ENCODE peak calls at places on chromosomes 13 and 19, in eight cellular contexts. One of them, this sample, is unnamed.
A peak's percentile ranks its signal among the peaks of the same experiment; 100 is the strongest.

GRCh38 chr13:60679928-60680693 is 283.1 kb downstream of the TDRD3 start:
- DNase-seq in thoracic aorta: no peak
- DNase-seq in right atrium auricular region: no peak
- DNase-seq in SJCRH30: no peak
- DNase-seq in ovary: no peak
- DNase-seq in naive thymus-derived CD4-positive, alpha-beta T cell: no peak
- DNase-seq in IMR-90: no peak
- DNase-seq in Peyer's patch: no peak
- DNase-seq in this sample: peak; percentile 75

GRCh38 chr19:610801-611505 is 21.3 kb downstream of the HCN2 start:
- DNase-seq in thoracic aorta: no peak
- DNase-seq in right atrium auricular region: no peak
- DNase-seq in SJCRH30: peak; percentile 90
- DNase-seq in ovary: peak; percentile 86
- DNase-seq in naive thymus-derived CD4-positive, alpha-beta T cell: peak; percentile 55
- DNase-seq in IMR-90: peak; percentile 76
- DNase-seq in Peyer's patch: no peak
- DNase-seq in this sample: peak; percentile 98

GRCh38 chr19:5943623-5944022 is 29.6 kb downstream of the CAPS start:
- DNase-seq in thoracic aorta: no peak
- DNase-seq in right atrium auricular region: no peak
- DNase-seq in SJCRH30: peak; percentile 23
- DNase-seq in ovary: no peak
- DNase-seq in naive thymus-derived CD4-positive, alpha-beta T cell: no peak
- DNase-seq in IMR-90: peak; percentile 82
- DNase-seq in Peyer's patch: no peak
- DNase-seq in this sample: no peak

GRCh38 chr19:55432355-55432959 is 10.6 kb downstream of the SHISA7 start:
- DNase-seq in thoracic aorta: no peak
- DNase-seq in right atrium auricular region: no peak
- DNase-seq in SJCRH30: no peak
- DNase-seq in ovary: no peak
- DNase-seq in naive thymus-derived CD4-positive, alpha-beta T cell: no peak
- DNase-seq in IMR-90: no peak
- DNase-seq in Peyer's patch: no peak
- DNase-seq in this sample: no peak

GRCh38 chr19:19229701-19230100 is 17.9 kb downstream of the NCAN start:
- DNase-seq in thoracic aorta: no peak
- DNase-seq in right atrium auricular region: no peak
- DNase-seq in SJCRH30: no peak
- DNase-seq in ovary: no peak
- DNase-seq in naive thymus-derived CD4-positive, alpha-beta T cell: no peak
- DNase-seq in IMR-90: no peak
- DNase-seq in Peyer's patch: no peak
- DNase-seq in this sample: no peak

GRCh38 chr13:23778879-23779278 is 110.3 kb downstream of the MIPEP start:
- DNase-seq in thoracic aorta: no peak
- DNase-seq in right atrium auricular region: no peak
- DNase-seq in SJCRH30: no peak
- DNase-seq in ovary: no peak
- DNase-seq in naive thymus-derived CD4-positive, alpha-beta T cell: no peak
- DNase-seq in IMR-90: peak; percentile 63
- DNase-seq in Peyer's patch: no peak
- DNase-seq in this sample: no peak

GRCh38 chr19:44738603-44739585 is 9.6 kb upstream of the BCL3 start:
- DNase-seq in thoracic aorta: no peak
- DNase-seq in right atrium auricular region: no peak
- DNase-seq in SJCRH30: no peak
- DNase-seq in ovary: no peak
- DNase-seq in naive thymus-derived CD4-positive, alpha-beta T cell: no peak
- DNase-seq in IMR-90: no peak
- DNase-seq in Peyer's patch: peak; percentile 67
- DNase-seq in this sample: no peak

GRCh38 chr13:35857769-35858168 is 273.4 kb downstream of the DCLK1 start:
- DNase-seq in thoracic aorta: no peak
- DNase-seq in right atrium auricular region: no peak
- DNase-seq in SJCRH30: no peak
- DNase-seq in ovary: no peak
- DNase-seq in naive thymus-derived CD4-positive, alpha-beta T cell: no peak
- DNase-seq in IMR-90: peak; percentile 32
- DNase-seq in Peyer's patch: no peak
- DNase-seq in this sample: no peak

GRCh38 chr13:87498681-87499080 is 172.5 kb upstream of the SLITRK5 start:
- DNase-seq in thoracic aorta: no peak
- DNase-seq in right atrium auricular region: no peak
- DNase-seq in SJCRH30: peak; percentile 24
- DNase-seq in ovary: no peak
- DNase-seq in naive thymus-derived CD4-positive, alpha-beta T cell: no peak
- DNase-seq in IMR-90: peak; percentile 0
- DNase-seq in Peyer's patch: no peak
- DNase-seq in this sample: peak; percentile 45

GRCh38 chr13:97030705-97031452 is 36.6 kb upstream of the OXGR1 start:
- DNase-seq in thoracic aorta: no peak
- DNase-seq in right atrium auricular region: no peak
- DNase-seq in SJCRH30: peak; percentile 16
- DNase-seq in ovary: no peak
- DNase-seq in naive thymus-derived CD4-positive, alpha-beta T cell: no peak
- DNase-seq in IMR-90: peak; percentile 61
- DNase-seq in Peyer's patch: no peak
- DNase-seq in this sample: peak; percentile 56

GRCh38 chr19:58554494-58555368 is at the start of gene CHMP2A:
- DNase-seq in thoracic aorta: peak; percentile 93
- DNase-seq in right atrium auricular region: peak; percentile 99
- DNase-seq in SJCRH30: peak; percentile 97
- DNase-seq in ovary: peak; percentile 99
- DNase-seq in naive thymus-derived CD4-positive, alpha-beta T cell: peak; percentile 94
- DNase-seq in IMR-90: peak; percentile 95
- DNase-seq in Peyer's patch: peak; percentile 99
- DNase-seq in this sample: peak; percentile 98

GRCh38 chr19:46787040-46787330 is 1.4 kb downstream of the SLC1A5 start:
- DNase-seq in thoracic aorta: no peak
- DNase-seq in right atrium auricular region: no peak
- DNase-seq in SJCRH30: no peak
- DNase-seq in ovary: no peak
- DNase-seq in naive thymus-derived CD4-positive, alpha-beta T cell: no peak
- DNase-seq in IMR-90: no peak
- DNase-seq in Peyer's patch: no peak
- DNase-seq in this sample: no peak

GRCh38 chr19:2411709-2412108 is 15.7 kb downstream of the TIMM13 start:
- DNase-seq in thoracic aorta: no peak
- DNase-seq in right atrium auricular region: no peak
- DNase-seq in SJCRH30: no peak
- DNase-seq in ovary: no peak
- DNase-seq in naive thymus-derived CD4-positive, alpha-beta T cell: no peak
- DNase-seq in IMR-90: no peak
- DNase-seq in Peyer's patch: no peak
- DNase-seq in this sample: no peak

GRCh38 chr13:105956891-105957290 is 578.6 kb downstream of the EFNB2 start:
- DNase-seq in thoracic aorta: no peak
- DNase-seq in right atrium auricular region: no peak
- DNase-seq in SJCRH30: no peak
- DNase-seq in ovary: no peak
- DNase-seq in naive thymus-derived CD4-positive, alpha-beta T cell: no peak
- DNase-seq in IMR-90: no peak
- DNase-seq in Peyer's patch: no peak
- DNase-seq in this sample: no peak

GRCh38 chr19:47239610-47240296 is 8.8 kb upstream of the BBC3 start:
- DNase-seq in thoracic aorta: no peak
- DNase-seq in right atrium auricular region: no peak
- DNase-seq in SJCRH30: peak; percentile 27
- DNase-seq in ovary: no peak
- DNase-seq in naive thymus-derived CD4-positive, alpha-beta T cell: peak; percentile 53
- DNase-seq in IMR-90: peak; percentile 47
- DNase-seq in Peyer's patch: peak; percentile 55
- DNase-seq in this sample: peak; percentile 71

GRCh38 chr13:98447881-98448641 is 128.8 kb downstream of the STK24 start:
- DNase-seq in thoracic aorta: no peak
- DNase-seq in right atrium auricular region: no peak
- DNase-seq in SJCRH30: no peak
- DNase-seq in ovary: no peak
- DNase-seq in naive thymus-derived CD4-positive, alpha-beta T cell: no peak
- DNase-seq in IMR-90: no peak
- DNase-seq in Peyer's patch: no peak
- DNase-seq in this sample: peak; percentile 63

GRCh38 chr13:50275392-50276063 is 260.3 kb downstream of the KCNRG start:
- DNase-seq in thoracic aorta: no peak
- DNase-seq in right atrium auricular region: no peak
- DNase-seq in SJCRH30: no peak
- DNase-seq in ovary: no peak
- DNase-seq in naive thymus-derived CD4-positive, alpha-beta T cell: no peak
- DNase-seq in IMR-90: no peak
- DNase-seq in Peyer's patch: no peak
- DNase-seq in this sample: no peak

DNA sequence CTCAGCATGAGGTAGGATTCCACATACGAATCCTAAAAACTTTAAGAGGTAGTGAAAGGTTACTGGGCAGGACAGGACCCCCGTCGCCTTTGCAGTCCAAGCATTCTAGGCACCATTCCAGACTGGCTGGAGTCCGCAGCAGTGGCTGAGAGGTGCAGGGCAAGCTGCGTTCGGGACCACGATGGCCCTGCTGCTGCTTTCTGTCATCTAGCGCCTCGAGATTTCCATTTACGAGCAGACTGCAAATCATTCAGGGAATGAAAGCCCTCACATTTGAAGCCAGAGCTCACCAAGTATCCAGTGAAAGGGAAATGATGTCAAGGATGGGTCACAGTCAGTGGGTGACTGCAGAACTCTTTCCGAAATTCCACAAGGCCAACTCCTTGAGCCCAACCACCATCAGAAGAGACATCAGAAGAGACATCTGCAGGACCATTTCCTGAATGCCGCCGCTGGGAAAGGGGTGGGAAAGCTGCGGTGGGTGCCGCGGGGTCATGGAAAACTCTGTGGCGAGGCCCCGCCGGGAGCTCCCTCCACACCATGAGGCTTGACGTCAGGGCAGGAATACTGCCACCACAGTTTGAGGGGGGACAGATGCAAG is 88.3 kb downstream of the COL4A1 start:
- DNase-seq in thoracic aorta: no peak
- DNase-seq in right atrium auricular region: no peak
- DNase-seq in SJCRH30: no peak
- DNase-seq in ovary: no peak
- DNase-seq in naive thymus-derived CD4-positive, alpha-beta T cell: no peak
- DNase-seq in IMR-90: no peak
- DNase-seq in Peyer's patch: no peak
- DNase-seq in this sample: no peak
- H3K27ac ChIP-seq in thoracic aorta: peak overlapping the region; percentile 84
- H3K27ac ChIP-seq in right atrium auricular region: peak overlapping the region; percentile 80
- H3K27ac ChIP-seq in SJCRH30: no peak overlapping the region
- H3K27ac ChIP-seq in ovary: no peak overlapping the region
- H3K27ac ChIP-seq in naive thymus-derived CD4-positive, alpha-beta T cell: no peak overlapping the region
- H3K27ac ChIP-seq in IMR-90: no peak overlapping the region
- H3K27ac ChIP-seq in Peyer's patch: peak overlapping the region; percentile 28
- H3K27ac ChIP-seq in this sample: peak overlapping the region; percentile 31

GRCh38 chr19:38543286-38543806 is 74.4 kb downstream of the MAP4K1 start:
- DNase-seq in thoracic aorta: no peak
- DNase-seq in right atrium auricular region: no peak
- DNase-seq in SJCRH30: no peak
- DNase-seq in ovary: no peak
- DNase-seq in naive thymus-derived CD4-positive, alpha-beta T cell: no peak
- DNase-seq in IMR-90: no peak
- DNase-seq in Peyer's patch: no peak
- DNase-seq in this sample: no peak
- H3K27ac ChIP-seq in thoracic aorta: no peak overlapping the region
- H3K27ac ChIP-seq in right atrium auricular region: no peak overlapping the region
- H3K27ac ChIP-seq in SJCRH30: no peak overlapping the region
- H3K27ac ChIP-seq in ovary: no peak overlapping the region
- H3K27ac ChIP-seq in naive thymus-derived CD4-positive, alpha-beta T cell: no peak overlapping the region
- H3K27ac ChIP-seq in IMR-90: no peak overlapping the region
- H3K27ac ChIP-seq in Peyer's patch: no peak overlapping the region
- H3K27ac ChIP-seq in this sample: no peak overlapping the region

GRCh38 chr19:30689474-30689873 is 317.3 kb downstream of the ZNF536 start:
- DNase-seq in thoracic aorta: no peak
- DNase-seq in right atrium auricular region: no peak
- DNase-seq in SJCRH30: no peak
- DNase-seq in ovary: no peak
- DNase-seq in naive thymus-derived CD4-positive, alpha-beta T cell: no peak
- DNase-seq in IMR-90: no peak
- DNase-seq in Peyer's patch: no peak
- DNase-seq in this sample: no peak
- H3K27ac ChIP-seq in thoracic aorta: no peak overlapping the region
- H3K27ac ChIP-seq in right atrium auricular region: no peak overlapping the region
- H3K27ac ChIP-seq in SJCRH30: no peak overlapping the region
- H3K27ac ChIP-seq in ovary: no peak overlapping the region
- H3K27ac ChIP-seq in naive thymus-derived CD4-positive, alpha-beta T cell: no peak overlapping the region
- H3K27ac ChIP-seq in IMR-90: no peak overlapping the region
- H3K27ac ChIP-seq in Peyer's patch: no peak overlapping the region
- H3K27ac ChIP-seq in this sample: peak overlapping the region; percentile 41

GRCh38 chr13:110450016-110450900 is 111.3 kb downstream of the RAB20 start:
- DNase-seq in thoracic aorta: no peak
- DNase-seq in right atrium auricular region: no peak
- DNase-seq in SJCRH30: no peak
- DNase-seq in ovary: no peak
- DNase-seq in naive thymus-derived CD4-positive, alpha-beta T cell: no peak
- DNase-seq in IMR-90: no peak
- DNase-seq in Peyer's patch: no peak
- DNase-seq in this sample: no peak

GRCh38 chr13:110449225-110450015 is 112.1 kb downstream of the RAB20 start:
- DNase-seq in thoracic aorta: no peak
- DNase-seq in right atrium auricular region: no peak
- DNase-seq in SJCRH30: no peak
- DNase-seq in ovary: no peak
- DNase-seq in naive thymus-derived CD4-positive, alpha-beta T cell: no peak
- DNase-seq in IMR-90: no peak
- DNase-seq in Peyer's patch: no peak
- DNase-seq in this sample: no peak

GRCh38 chr13:110448230-110448629 is 113.3 kb downstream of the RAB20 start:
- DNase-seq in thoracic aorta: no peak
- DNase-seq in right atrium auricular region: no peak
- DNase-seq in SJCRH30: no peak
- DNase-seq in ovary: no peak
- DNase-seq in naive thymus-derived CD4-positive, alpha-beta T cell: no peak
- DNase-seq in IMR-90: peak; percentile 86
- DNase-seq in Peyer's patch: no peak
- DNase-seq in this sample: no peak

GRCh38 chr13:110447801-110448200 is 113.7 kb downstream of the RAB20 start:
- DNase-seq in thoracic aorta: no peak
- DNase-seq in right atrium auricular region: no peak
- DNase-seq in SJCRH30: no peak
- DNase-seq in ovary: no peak
- DNase-seq in naive thymus-derived CD4-positive, alpha-beta T cell: no peak
- DNase-seq in IMR-90: no peak
- DNase-seq in Peyer's patch: no peak
- DNase-seq in this sample: no peak

DNA sequence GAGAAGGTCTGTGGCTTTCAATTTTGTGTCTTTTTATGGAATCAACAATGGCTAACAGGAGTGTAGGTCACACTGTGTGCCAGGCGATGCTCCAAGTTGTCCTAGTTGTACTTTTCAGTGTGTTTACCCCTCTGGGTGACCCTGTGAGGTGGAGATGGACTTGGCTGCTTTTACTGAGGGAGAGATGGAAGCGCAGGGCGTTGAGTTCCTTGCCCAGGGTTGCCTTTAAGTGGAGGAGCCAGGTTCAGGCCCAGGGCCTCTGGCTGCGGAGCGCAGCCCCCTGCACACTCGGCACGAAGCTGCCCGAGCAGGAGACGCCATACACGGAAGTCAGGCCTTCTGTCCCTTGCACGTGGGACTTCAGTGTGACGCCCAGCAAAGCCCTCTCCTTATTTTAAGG is 112.8 kb downstream of the RAB20 start:
- DNase-seq in thoracic aorta: no peak
- DNase-seq in right atrium auricular region: no peak
- DNase-seq in SJCRH30: no peak
- DNase-seq in ovary: no peak
- DNase-seq in naive thymus-derived CD4-positive, alpha-beta T cell: no peak
- DNase-seq in IMR-90: no peak
- DNase-seq in Peyer's patch: no peak
- DNase-seq in this sample: no peak
- H3K27ac ChIP-seq in thoracic aorta: no peak overlapping the region
- H3K27ac ChIP-seq in right atrium auricular region: no peak overlapping the region
- H3K27ac ChIP-seq in SJCRH30: no peak overlapping the region
- H3K27ac ChIP-seq in ovary: no peak overlapping the region
- H3K27ac ChIP-seq in naive thymus-derived CD4-positive, alpha-beta T cell: no peak overlapping the region
- H3K27ac ChIP-seq in IMR-90: peak overlapping the region; percentile 57
- H3K27ac ChIP-seq in Peyer's patch: no peak overlapping the region
- H3K27ac ChIP-seq in this sample: no peak overlapping the region

This sample was measured in A673.